ENCODE peak calls at places on chromosomes 6 and 20, in seven cellular contexts. E is WTC11; S is EH; B is occipital lobe; Q is stimulated activated CD8-positive, alpha-beta memory T cell treated with anti-CD3 and anti-CD28 coated beads, Interleukin-15, amount 100 ng/mL, for 4 hours; H is kidney epithelial cell; D is foreskin keratinocyte. G is an unnamed sample.

GRCh38 chr20:43961541-43962471 is 47.2 kb downstream of the TOX2 start:
- DNase-seq in E (peak), H (no peak), Q (no peak), B (no peak), D (no peak), S (no peak), G (no peak)

GRCh38 chr6:127475135-127475822 is 16.1 kb upstream of the KIAA0408 start:
- DNase-seq in D (no peak), E (no peak), H (no peak), Q (no peak), S (no peak), B (no peak), G (peak)

GRCh38 chr6:151325075-151326050 is 66.0 kb downstream of the ZBTB2 start:
- DNase-seq in E (peak), D (peak), B (no peak), Q (no peak), H (peak), S (peak), G (no peak)

GRCh38 chr6:129641344-129641743 is 68.6 kb downstream of the ARHGAP18 start:
- DNase-seq in H (no peak), E (no peak), Q (no peak), S (peak), D (no peak), B (no peak), G (no peak)

GRCh38 chr20:48600470-48600945 is 227.3 kb downstream of the PREX1 start:
- DNase-seq in Q (no peak), H (no peak), E (no peak), B (no peak), S (no peak), D (no peak), G (no peak)

GRCh38 chr6:135048915-135049314 is 5.7 kb downstream of the HBS1L start:
- DNase-seq in D (no peak), E (no peak), H (no peak), S (no peak), B (no peak), Q (no peak), G (no peak)

GRCh38 chr20:44593721-44594120 is 11.3 kb downstream of the PKIG start:
- DNase-seq in Q (no peak), S (no peak), E (no peak), D (no peak), B (no peak), H (no peak), G (no peak)

GRCh38 chr20:25294459-25295385 is 46.8 kb downstream of the PYGB start:
- DNase-seq in H (no peak), B (peak), D (no peak), S (peak), E (peak), Q (peak), G (peak)

GRCh38 chr6:166905505-166906134 is 50.7 kb downstream of the RNASET2 start:
- DNase-seq in Q (no peak), B (peak), D (no peak), S (no peak), E (no peak), H (no peak), G (no peak)

GRCh38 chr20:24762791-24763350 is 186.2 kb upstream of the CST7 start:
- DNase-seq in Q (no peak), B (no peak), S (no peak), H (no peak), D (no peak), E (no peak), G (no peak)

GRCh38 chr6:17585766-17586502 is 14.2 kb upstream of the FAM8A1 start:
- DNase-seq in B (no peak), E (peak), H (no peak), S (no peak), Q (no peak), D (peak), G (peak)

GRCh38 chr20:2874456-2874855 is 1.2 kb downstream of the PTPRA start:
- DNase-seq in B (no peak), Q (no peak), E (no peak), S (peak), H (no peak), D (no peak), G (no peak)

G was measured in posterior cingulate gyrus.